ENCODE peak calls at places on chromosomes 16 and 17, in eight cellular contexts. S is SK-N-SH, J is tibial nerve, E is A549, L is ovary, Z is suprapubic skin, X is sigmoid colon, N is transverse colon. H is an unnamed sample.

GRCh38 chr16:80924372-80924978 is 82.2 kb downstream of the CMC2 start:
- DNase-seq in S (peak; percentile 61), J (peak; percentile 42), E (peak; percentile 70), L (peak; percentile 46), Z (no peak), X (no peak), N (peak; percentile 58), H (no peak)

GRCh38 chr16:65441501-65441900 is 319.6 kb upstream of the CDH11 start:
- DNase-seq in S (no peak), J (no peak), E (no peak), L (no peak), Z (no peak), X (no peak), N (no peak), H (no peak)

GRCh38 chr17:12867726-12868125 is 78.4 kb downstream of the ARHGAP44 start:
- DNase-seq in S (no peak), J (no peak), E (no peak), L (no peak), Z (no peak), X (no peak), N (no peak), H (no peak)

GRCh38 chr16:47139561-47140185 is 4.1 kb downstream of the NETO2 start:
- DNase-seq in S (no peak), J (no peak), E (no peak), L (no peak), Z (no peak), X (no peak), N (no peak), H (no peak)

GRCh38 chr16:50862818-50863672 is 121.2 kb downstream of the CYLD start:
- DNase-seq in S (peak; percentile 45), J (peak; percentile 1), E (no peak), L (no peak), Z (no peak), X (no peak), N (no peak), H (no peak)

GRCh38 chr17:31060814-31061550 is 33.8 kb upstream of the NF1 start:
- DNase-seq in S (no peak), J (no peak), E (no peak), L (no peak), Z (no peak), X (no peak), N (no peak), H (peak; percentile 51)

GRCh38 chr17:81084691-81085419 is 49.9 kb downstream of the BAIAP2 start:
- DNase-seq in S (no peak), J (no peak), E (no peak), L (no peak), Z (no peak), X (no peak), N (no peak), H (no peak)

GRCh38 chr17:81097134-81097942 is 62.4 kb downstream of the BAIAP2 start:
- DNase-seq in S (peak; percentile 87), J (peak; percentile 87), E (peak; percentile 82), L (peak; percentile 93), Z (peak; percentile 92), X (peak; percentile 93), N (peak; percentile 68), H (peak; percentile 94)

GRCh38 chr16:1895949-1896675 is 22.1 kb downstream of the HS3ST6 start:
- DNase-seq in S (no peak), J (no peak), E (no peak), L (no peak), Z (no peak), X (no peak), N (no peak), H (peak; percentile 64)

GRCh38 chr16:9661336-9661735 is 520.9 kb downstream of the GRIN2A start:
- DNase-seq in S (peak; percentile 3), J (no peak), E (no peak), L (no peak), Z (no peak), X (no peak), N (no peak), H (no peak)

GRCh38 chr17:81428521-81428920 is 33.3 kb downstream of the BAHCC1 start:
- DNase-seq in S (no peak), J (no peak), E (no peak), L (no peak), Z (no peak), X (no peak), N (no peak), H (peak; percentile 80)

GRCh38 chr17:15463363-15463762 is 4.1 kb downstream of the CDRT4 start:
- DNase-seq in S (no peak), J (peak; percentile 37), E (peak; percentile 44), L (peak; percentile 62), Z (peak; percentile 73), X (peak; percentile 78), N (peak; percentile 19), H (peak; percentile 57)

GRCh38 chr16:12516621-12517309 is 286.9 kb downstream of the CPPED1 start:
- DNase-seq in S (no peak), J (no peak), E (no peak), L (no peak), Z (no peak), X (no peak), N (peak; percentile 52), H (no peak)

GRCh38 chr17:58334661-58335060 is 6.1 kb upstream of the TSPOAP1 start:
- DNase-seq in S (peak; percentile 27), J (no peak), E (no peak), L (no peak), Z (peak; percentile 52), X (peak; percentile 56), N (no peak), H (no peak)

GRCh38 chr17:4648741-4649140 is 7.3 kb upstream of the ALOX15 start:
- DNase-seq in S (no peak), J (no peak), E (no peak), L (no peak), Z (no peak), X (no peak), N (peak; percentile 63), H (no peak)

GRCh38 chr16:29694384-29695195 is 15.6 kb downstream of the QPRT start:
- DNase-seq in S (peak; percentile 53), J (no peak), E (no peak), L (no peak), Z (no peak), X (no peak), N (no peak), H (peak; percentile 85)

GRCh38 chr17:38674749-38675615 is at the start of gene EPOP:
- DNase-seq in S (peak; percentile 99), J (peak; percentile 67), E (peak; percentile 93), L (peak; percentile 82), Z (peak; percentile 84), X (peak; percentile 91), N (peak; percentile 86), H (peak; percentile 88)

GRCh38 chr17:38674013-38674748 is 576 bp downstream of the EPOP start:
- DNase-seq in S (peak; percentile 81), J (no peak), E (peak; percentile 51), L (peak; percentile 43), Z (peak; percentile 69), X (no peak), N (peak; percentile 22), H (peak; percentile 24)

GRCh38 chr17:38671939-38672720 is 2.6 kb downstream of the EPOP start:
- DNase-seq in S (no peak), J (no peak), E (no peak), L (no peak), Z (no peak), X (no peak), N (no peak), H (no peak)

GRCh38 chr17:38673714-38674012 is 1.1 kb downstream of the EPOP start:
- DNase-seq in S (peak; percentile 69), J (no peak), E (no peak), L (peak; percentile 60), Z (no peak), X (no peak), N (no peak), H (no peak)

GRCh38 chr17:38672788-38673713 is 1.7 kb downstream of the EPOP start:
- DNase-seq in S (no peak), J (no peak), E (no peak), L (no peak), Z (no peak), X (no peak), N (no peak), H (no peak)
- TF ChIP-seq EP300 in S (no peak), J (no peak), E (no peak), L (no peak), Z (no peak), X (no peak), N (no peak), H (no peak)

GRCh38 chr17:55607736-55608341 is 96.6 kb upstream of the SMIM36 start:
- DNase-seq in S (no peak), J (peak; percentile 40), E (peak; percentile 81), L (peak; percentile 96), Z (peak; percentile 74), X (peak; percentile 96), N (peak; percentile 73), H (no peak)
- TF ChIP-seq EP300 in S (peak; percentile 45), J (no peak), E (peak; percentile 63), L (no peak), Z (no peak), X (no peak), N (no peak), H (peak; percentile 65)

DNA sequence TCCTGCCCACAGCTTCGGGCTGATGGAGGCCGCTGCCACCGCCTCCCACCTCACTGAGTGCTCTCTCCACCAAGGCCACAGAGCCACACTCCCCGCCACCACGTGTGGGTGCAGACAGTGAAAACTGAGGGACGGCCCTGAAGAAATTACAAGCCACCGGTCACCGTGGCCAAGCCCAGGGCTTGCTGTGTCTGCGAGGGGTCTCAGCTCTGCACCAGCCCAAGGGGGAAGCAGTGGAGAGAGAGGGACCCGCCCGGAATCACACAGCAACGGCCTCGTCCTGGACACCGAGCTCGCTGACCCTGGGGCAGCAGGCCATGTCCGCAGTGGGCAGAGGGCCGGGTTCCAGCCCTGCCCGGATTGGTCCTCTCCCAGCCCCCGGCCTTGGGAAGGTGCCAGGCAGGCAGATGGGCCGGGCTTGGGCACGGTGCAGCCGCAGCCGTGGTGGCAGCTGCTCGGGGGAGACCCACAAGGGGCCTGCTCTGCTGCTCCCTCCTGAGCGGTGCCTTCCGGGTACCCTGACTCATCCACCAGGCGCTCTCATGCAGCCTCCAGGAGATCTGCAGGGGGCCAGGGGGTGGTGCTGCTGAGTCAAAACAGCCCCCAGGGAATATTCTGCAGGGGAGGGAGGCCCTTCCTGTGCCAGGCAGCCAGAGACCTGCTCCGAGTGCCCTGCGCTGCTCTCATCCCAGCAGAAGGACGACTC is 52.0 kb downstream of the CBFA2T3 start:
- DNase-seq in S (peak; percentile 80), J (no peak), E (peak; percentile 61), L (no peak), Z (no peak), X (no peak), N (no peak), H (peak; percentile 41)
- TF ChIP-seq EP300 in S (no peak), J (no peak), E (no peak), L (no peak), Z (no peak), X (no peak), N (no peak), H (no peak)

DNA sequence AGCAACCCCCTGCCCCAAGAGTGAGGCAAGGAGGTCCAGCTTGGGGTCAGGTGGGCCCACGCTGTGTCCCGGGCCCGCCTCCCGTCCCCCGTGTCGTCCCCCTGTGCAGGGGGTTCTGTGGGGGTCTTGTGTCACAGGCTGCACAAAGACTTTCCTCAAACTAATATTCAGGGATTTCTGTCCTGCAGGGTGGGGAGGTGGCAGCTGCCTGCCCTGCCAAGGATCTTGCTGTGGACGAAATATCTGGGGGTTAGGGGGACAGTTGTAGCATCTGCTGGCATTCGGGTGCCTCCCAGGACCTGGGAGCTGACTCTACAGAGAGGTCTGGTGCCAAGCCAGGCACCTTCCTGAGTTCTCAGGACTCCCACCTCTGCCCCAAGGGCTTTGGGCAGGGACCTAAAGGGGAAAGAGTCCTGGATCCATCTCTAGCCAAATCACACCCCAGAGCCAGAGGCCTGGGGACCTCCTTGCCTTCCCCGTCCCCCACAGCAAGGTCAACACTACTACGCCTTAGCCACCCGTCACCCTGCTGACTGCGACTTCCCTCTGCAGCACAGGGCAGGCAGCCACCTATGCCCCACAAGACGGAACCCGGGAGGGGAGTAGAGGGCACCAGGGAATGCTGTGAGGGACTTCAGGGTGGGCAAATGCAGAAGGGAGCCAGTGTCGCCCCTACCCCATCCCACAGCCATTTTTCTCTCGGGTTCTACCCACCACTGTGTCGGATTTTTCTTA is 59.3 kb downstream of the TMEM132E start:
- DNase-seq in S (no peak), J (no peak), E (no peak), L (no peak), Z (no peak), X (no peak), N (no peak), H (no peak)
- TF ChIP-seq EP300 in S (no peak), J (no peak), E (no peak), L (no peak), Z (no peak), X (no peak), N (no peak), H (no peak)